ENCODE peak calls at places on chromosomes 2 and 18, in seven cellular contexts. F is aorta, O is Caki2, K is hippocampal formation, T is cardiac muscle cell, D is bronchial epithelial cell, R is putamen. P is an unnamed sample.

GRCh38 chr18:8286303-8286702 is 322.9 kb upstream of the RAB12 start:
- DNase-seq in F (no peak), O (no peak), K (no peak), T (no peak), D (no peak), R (no peak), P (no peak)

GRCh38 chr18:35728676-35729075 is 147.1 kb downstream of the GALNT1 start:
- DNase-seq in F (no peak), O (no peak), K (no peak), T (no peak), D (no peak), R (no peak), P (no peak)

GRCh38 chr2:240789501-240790369 is 30.3 kb downstream of the KIF1A start:
- DNase-seq in F (peak), O (no peak), K (no peak), T (no peak), D (no peak), R (no peak), P (no peak)

GRCh38 chr18:55322176-55322735 is 265.7 kb downstream of the TCF4 start:
- DNase-seq in F (peak), O (no peak), K (peak), T (peak), D (peak), R (peak), P (peak)

GRCh38 chr2:229784791-229785190 is 70.4 kb upstream of the DNER start:
- DNase-seq in F (no peak), O (no peak), K (no peak), T (no peak), D (no peak), R (no peak), P (no peak)

GRCh38 chr2:215437614-215438013 is 1.7 kb upstream of the FN1 start:
- DNase-seq in F (no peak), O (no peak), K (no peak), T (no peak), D (no peak), R (no peak), P (no peak)

GRCh38 chr2:57882895-57883515 is 163.6 kb upstream of the VRK2 start:
- DNase-seq in F (no peak), O (peak), K (peak), T (no peak), D (no peak), R (no peak), P (no peak)

GRCh38 chr2:96861074-96861473 is 3.3 kb upstream of the ANKRD39 start:
- DNase-seq in F (peak), O (no peak), K (no peak), T (no peak), D (no peak), R (no peak), P (no peak)

GRCh38 chr2:23436346-23437099 is 51.5 kb downstream of the KLHL29 start:
- DNase-seq in F (no peak), O (no peak), K (no peak), T (no peak), D (no peak), R (peak), P (no peak)

GRCh38 chr18:69947361-69948106 is at the start of gene CD226:
- DNase-seq in F (no peak), O (no peak), K (no peak), T (no peak), D (no peak), R (no peak), P (no peak)

GRCh38 chr2:206051912-206052311 is 34.1 kb downstream of the INO80D start:
- DNase-seq in F (no peak), O (no peak), K (no peak), T (no peak), D (no peak), R (no peak), P (no peak)

GRCh38 chr2:177264209-177264538 is 353 bp downstream of the NFE2L2 start:
- DNase-seq in F (no peak), O (no peak), K (no peak), T (peak), D (no peak), R (peak), P (no peak)

GRCh38 chr2:235026137-235026536 is 74.3 kb downstream of the SH3BP4 start:
- DNase-seq in F (no peak), O (peak), K (no peak), T (no peak), D (peak), R (no peak), P (no peak)

GRCh38 chr2:17857016-17857415 is 21.5 kb upstream of the KCNS3 start:
- DNase-seq in F (no peak), O (peak), K (no peak), T (no peak), D (peak), R (no peak), P (no peak)

GRCh38 chr2:14587119-14587518 is 45.4 kb upstream of the LRATD1 start:
- DNase-seq in F (no peak), O (peak), K (no peak), T (no peak), D (peak), R (no peak), P (no peak)

GRCh38 chr2:27916293-27917015 is 25.9 kb downstream of the BABAM2 start:
- DNase-seq in F (no peak), O (no peak), K (no peak), T (no peak), D (peak), R (no peak), P (no peak)

GRCh38 chr2:9981646-9982045 is 30.2 kb downstream of the GRHL1 start:
- DNase-seq in F (no peak), O (no peak), K (no peak), T (no peak), D (no peak), R (no peak), P (no peak)

GRCh38 chr2:195559431-195559914 is 97.6 kb upstream of the SLC39A10 start:
- DNase-seq in F (no peak), O (no peak), K (no peak), T (no peak), D (peak), R (no peak), P (no peak)

GRCh38 chr2:64812298-64812697 is 158.6 kb upstream of the SERTAD2 start:
- DNase-seq in F (no peak), O (no peak), K (no peak), T (no peak), D (peak), R (no peak), P (no peak)

GRCh38 chr2:218284106-218284811 is 8.0 kb downstream of the TMBIM1 start:
- DNase-seq in F (peak), O (peak), K (no peak), T (no peak), D (peak), R (no peak), P (no peak)

GRCh38 chr2:179655627-179656026 is 205.8 kb downstream of the ZNF385B start:
- DNase-seq in F (no peak), O (no peak), K (no peak), T (no peak), D (peak), R (no peak), P (no peak)

GRCh38 chr2:20291106-20291564 is 59.5 kb downstream of the PUM2 start:
- DNase-seq in F (no peak), O (peak), K (peak), T (peak), D (peak), R (peak), P (no peak)

GRCh38 chr2:2636813-2637212 is 305.7 kb upstream of the MYT1L start:
- DNase-seq in F (no peak), O (no peak), K (no peak), T (no peak), D (no peak), R (no peak), P (peak)

GRCh38 chr2:197191948-197192338 is 118.6 kb downstream of the ANKRD44 start:
- DNase-seq in F (no peak), O (no peak), K (no peak), T (no peak), D (no peak), R (no peak), P (no peak)

GRCh38 chr18:42426496-42427015 is 471.5 kb downstream of the PIK3C3 start:
- DNase-seq in F (no peak), O (no peak), K (no peak), T (no peak), D (no peak), R (no peak), P (no peak)

GRCh38 chr2:153819501-153819900 is 52.2 kb upstream of the GALNT13 start:
- DNase-seq in F (no peak), O (no peak), K (no peak), T (peak), D (no peak), R (no peak), P (no peak)

GRCh38 chr2:145587922-145588321 is 1068.0 kb upstream of the ZEB2 start:
- DNase-seq in F (no peak), O (no peak), K (no peak), T (no peak), D (no peak), R (no peak), P (no peak)

GRCh38 chr2:113186421-113186820 is 12.7 kb downstream of the PSD4 start:
- DNase-seq in F (peak), O (no peak), K (no peak), T (no peak), D (no peak), R (no peak), P (no peak)

GRCh38 chr2:183541766-183542165 is 417.5 kb downstream of the NUP35 start:
- DNase-seq in F (no peak), O (peak), K (no peak), T (no peak), D (no peak), R (no peak), P (no peak)

GRCh38 chr2:86520153-86520552 is 43.1 kb downstream of the CHMP3 start:
- DNase-seq in F (no peak), O (peak), K (no peak), T (no peak), D (no peak), R (no peak), P (no peak)

GRCh38 chr2:84963692-84964405 is 7.1 kb upstream of the KCMF1 start:
- DNase-seq in F (no peak), O (peak), K (no peak), T (no peak), D (peak), R (no peak), P (no peak)

GRCh38 chr2:223054193-223054781 is 2.3 kb downstream of the KCNE4 start:
- DNase-seq in F (peak), O (no peak), K (no peak), T (no peak), D (no peak), R (no peak), P (peak)

GRCh38 chr2:65273344-65273743 is 45.7 kb downstream of the ACTR2 start:
- DNase-seq in F (no peak), O (no peak), K (no peak), T (no peak), D (no peak), R (no peak), P (peak)

GRCh38 chr2:73532381-73532780 is 109.8 kb downstream of the NAT8 start:
- DNase-seq in F (no peak), O (no peak), K (no peak), T (no peak), D (no peak), R (no peak), P (no peak)

GRCh38 chr2:94869131-94869530 is 2.1 kb upstream of the TEKT4 start:
- DNase-seq in F (no peak), O (no peak), K (no peak), T (no peak), D (no peak), R (no peak), P (no peak)

GRCh38 chr2:86764661-86765307 is 25.9 kb downstream of the CD8A start:
- DNase-seq in F (no peak), O (peak), K (no peak), T (peak), D (peak), R (no peak), P (no peak)

GRCh38 chr2:63652063-63652985 is 63.6 kb downstream of the MDH1 start:
- DNase-seq in F (no peak), O (no peak), K (no peak), T (no peak), D (no peak), R (no peak), P (no peak)